ENCODE peak calls at places on chromosomes 12 and 14, in ten cellular contexts. P, N, U, Z, C, E, V, F, Y and D are unnamed samples.
A peak's percentile ranks its signal among the peaks of the same experiment; 100 is the strongest.

GRCh38 chr12:66405395-66405794 is 103.1 kb downstream of the HELB start:
- DNase-seq in P (no peak), N (no peak), U (no peak), Z (no peak), C (no peak), E (no peak), V (peak; percentile 67), F (no peak), Y (no peak), D (no peak)

GRCh38 chr14:28294834-28295440 is 471.6 kb upstream of the FOXG1 start:
- DNase-seq in P (no peak), N (no peak), U (no peak), Z (no peak), C (no peak), E (peak; percentile 54), V (peak; percentile 33), F (no peak), Y (no peak), D (peak; percentile 18)

GRCh38 chr12:19369691-19370148 is 69.6 kb upstream of the AEBP2 start:
- DNase-seq in P (no peak), N (no peak), U (no peak), Z (no peak), C (no peak), E (no peak), V (no peak), F (no peak), Y (no peak), D (no peak)

GRCh38 chr12:13609874-13610273 is 371.5 kb downstream of the GRIN2B start:
- DNase-seq in P (no peak), N (no peak), U (no peak), Z (no peak), C (no peak), E (no peak), V (no peak), F (no peak), Y (no peak), D (no peak)

GRCh38 chr12:96198970-96199369 is 4.8 kb downstream of the ELK3 start:
- DNase-seq in P (no peak), N (no peak), U (no peak), Z (no peak), C (no peak), E (no peak), V (peak; percentile 68), F (no peak), Y (no peak), D (no peak)

GRCh38 chr12:80422549-80422948 is 21.5 kb upstream of the PTPRQ start:
- DNase-seq in P (no peak), N (no peak), U (no peak), Z (no peak), C (no peak), E (no peak), V (no peak), F (no peak), Y (no peak), D (no peak)

GRCh38 chr14:59882957-59883356 is 12.4 kb upstream of the RTN1 start:
- DNase-seq in P (no peak), N (no peak), U (no peak), Z (no peak), C (no peak), E (peak; percentile 27), V (no peak), F (no peak), Y (no peak), D (no peak)

GRCh38 chr14:66979083-66979974 is 209.9 kb upstream of the GARIN2 start:
- DNase-seq in P (no peak), N (no peak), U (no peak), Z (no peak), C (no peak), E (no peak), V (no peak), F (no peak), Y (no peak), D (no peak)

GRCh38 chr12:122834921-122835692 is at the start of gene HIP1R:
- DNase-seq in P (peak; percentile 62), N (no peak), U (no peak), Z (peak; percentile 75), C (no peak), E (peak; percentile 82), V (peak; percentile 34), F (peak; percentile 77), Y (no peak), D (peak; percentile 55)

GRCh38 chr14:80809663-80810062 is 131.9 kb downstream of the CEP128 start:
- DNase-seq in P (no peak), N (no peak), U (no peak), Z (no peak), C (no peak), E (no peak), V (no peak), F (no peak), Y (no peak), D (no peak)

GRCh38 chr12:275784-276183 is 13.1 kb upstream of the SLC6A13 start:
- DNase-seq in P (no peak), N (no peak), U (no peak), Z (no peak), C (no peak), E (no peak), V (no peak), F (no peak), Y (no peak), D (no peak)
- H3K27ac ChIP-seq in P (no peak overlapping the region), N (no peak overlapping the region), U (no peak overlapping the region), Z (no peak overlapping the region), C (no peak overlapping the region), E (no peak overlapping the region), V (no peak overlapping the region), F (no peak overlapping the region), Y (no peak overlapping the region), D (no peak overlapping the region)

GRCh38 chr12:61566183-61566582 is 694.0 kb upstream of the USP15 start:
- DNase-seq in P (no peak), N (no peak), U (no peak), Z (no peak), C (no peak), E (no peak), V (no peak), F (no peak), Y (no peak), D (no peak)
- H3K27ac ChIP-seq in P (no peak overlapping the region), N (no peak overlapping the region), U (no peak overlapping the region), Z (no peak overlapping the region), C (no peak overlapping the region), E (no peak overlapping the region), V (no peak overlapping the region), F (no peak overlapping the region), Y (no peak overlapping the region), D (no peak overlapping the region)

DNA sequence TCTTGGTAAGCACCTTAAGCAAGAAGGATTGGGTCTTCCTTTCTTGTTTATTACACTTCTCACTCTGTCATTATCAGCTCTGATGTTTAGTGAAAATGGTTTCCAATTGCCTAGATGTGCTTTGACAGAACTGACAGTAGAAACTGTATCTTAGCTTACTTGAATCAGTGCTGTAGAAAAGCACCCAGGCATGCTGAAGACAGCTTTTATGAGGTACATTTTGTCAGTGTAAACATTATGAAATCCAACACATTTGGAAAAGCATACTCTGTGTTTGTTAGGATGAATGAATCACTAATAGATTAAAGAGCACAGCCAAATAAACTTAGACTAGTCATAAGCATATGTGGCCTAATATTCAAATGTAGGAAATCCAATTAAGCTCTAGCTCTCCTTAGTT is 290.2 kb upstream of the NPAS3 start:
- DNase-seq in P (no peak), N (no peak), U (no peak), Z (no peak), C (no peak), E (no peak), V (no peak), F (no peak), Y (no peak), D (no peak)
- H3K27ac ChIP-seq in P (no peak overlapping the region), N (no peak overlapping the region), U (no peak overlapping the region), Z (no peak overlapping the region), C (no peak overlapping the region), E (no peak overlapping the region), V (no peak overlapping the region), F (no peak overlapping the region), Y (peak overlapping the region; percentile 53), D (no peak overlapping the region)

GRCh38 chr14:69093551-69094421 is 59.1 kb downstream of the DCAF5 start:
- DNase-seq in P (no peak), N (no peak), U (no peak), Z (peak; percentile 20), C (no peak), E (peak; percentile 39), V (peak; percentile 79), F (no peak), Y (no peak), D (no peak)

GRCh38 chr14:69092840-69093422 is 60.0 kb downstream of the DCAF5 start:
- DNase-seq in P (no peak), N (no peak), U (no peak), Z (no peak), C (no peak), E (no peak), V (no peak), F (no peak), Y (no peak), D (no peak)

GRCh38 chr14:69091695-69092094 is 61.2 kb downstream of the DCAF5 start:
- DNase-seq in P (no peak), N (no peak), U (no peak), Z (no peak), C (no peak), E (no peak), V (no peak), F (no peak), Y (no peak), D (no peak)

GRCh38 chr14:69096766-69097475 is 56.0 kb downstream of the DCAF5 start:
- DNase-seq in P (no peak), N (no peak), U (no peak), Z (no peak), C (no peak), E (no peak), V (peak; percentile 65), F (no peak), Y (no peak), D (no peak)

GRCh38 chr14:69094481-69094880 is 58.4 kb downstream of the DCAF5 start:
- DNase-seq in P (no peak), N (no peak), U (no peak), Z (no peak), C (no peak), E (no peak), V (no peak), F (no peak), Y (no peak), D (no peak)
- H3K27ac ChIP-seq in P (peak overlapping the region; percentile 54), N (peak overlapping the region; percentile 62), U (no peak overlapping the region), Z (no peak overlapping the region), C (peak overlapping the region; percentile 68), E (peak overlapping the region; percentile 78), V (peak overlapping the region; percentile 63), F (no peak overlapping the region), Y (no peak overlapping the region), D (no peak overlapping the region)

GRCh38 chr14:53999061-53999488 is 42.5 kb upstream of the BMP4 start:
- DNase-seq in P (no peak), N (no peak), U (no peak), Z (no peak), C (no peak), E (peak; percentile 12), V (no peak), F (no peak), Y (peak; percentile 59), D (no peak)
- H3K27ac ChIP-seq in P (no peak overlapping the region), N (no peak overlapping the region), U (no peak overlapping the region), Z (no peak overlapping the region), C (no peak overlapping the region), E (no peak overlapping the region), V (no peak overlapping the region), F (no peak overlapping the region), Y (no peak overlapping the region), D (no peak overlapping the region)

GRCh38 chr12:9674226-9674590 is 4.7 kb downstream of the CLEC2D start:
- DNase-seq in P (no peak), N (no peak), U (no peak), Z (no peak), C (no peak), E (no peak), V (no peak), F (no peak), Y (no peak), D (no peak)
- H3K27ac ChIP-seq in P (no peak overlapping the region), N (no peak overlapping the region), U (peak overlapping the region; percentile 0), Z (no peak overlapping the region), C (no peak overlapping the region), E (no peak overlapping the region), V (no peak overlapping the region), F (no peak overlapping the region), Y (no peak overlapping the region), D (no peak overlapping the region)